ENCODE peak calls at places on chromosomes 3 and 15, in four cellular contexts. D is AG08395, U is heart right ventricle, L is mesothelial cell of epicardium. S is an unnamed sample.

GRCh38 chr3:38992117-38992779 is 59.5 kb downstream of the SCN11A start:
- DNase-seq in D (peak; percentile 84), U (no peak), L (no peak), S (no peak)

GRCh38 chr3:40308725-40309438 is 625 bp upstream of the EIF1B start:
- DNase-seq in D (no peak), U (peak; percentile 24), L (no peak), S (no peak)

GRCh38 chr3:74089854-74090253 is 465.1 kb upstream of the PDZRN3 start:
- DNase-seq in D (peak; percentile 3), U (no peak), L (no peak), S (no peak)

GRCh38 chr3:4866841-4867240 is 112.4 kb upstream of the BHLHE40 start:
- DNase-seq in D (peak; percentile 31), U (peak; percentile 19), L (no peak), S (no peak)

GRCh38 chr3:194489736-194490612 is 3.2 kb upstream of the ATP13A3 start:
- DNase-seq in D (no peak), U (no peak), L (no peak), S (no peak)

GRCh38 chr15:78880242-78880533 is 7.5 kb downstream of the MORF4L1 start:
- DNase-seq in D (peak; percentile 6), U (no peak), L (no peak), S (no peak)

GRCh38 chr3:46664188-46664970 is 29.1 kb downstream of the ALS2CL start:
- DNase-seq in D (no peak), U (peak; percentile 3), L (no peak), S (no peak)

GRCh38 chr15:60381148-60381788 is 16.5 kb downstream of the ANXA2 start:
- DNase-seq in D (no peak), U (no peak), L (no peak), S (no peak)

GRCh38 chr15:50840520-50840919 is 68.0 kb upstream of the AP4E1 start:
- DNase-seq in D (no peak), U (no peak), L (no peak), S (no peak)

GRCh38 chr3:189292667-189293478 is 121.1 kb downstream of the TPRG1 start:
- DNase-seq in D (no peak), U (no peak), L (no peak), S (no peak)

GRCh38 chr15:32824777-32825176 is 107.0 kb downstream of the GREM1 start:
- DNase-seq in D (peak; percentile 81), U (no peak), L (no peak), S (no peak)

GRCh38 chr3:102304550-102304949 is 130.3 kb upstream of the ZPLD1 start:
- DNase-seq in D (no peak), U (no peak), L (no peak), S (no peak)

GRCh38 chr3:111541911-111542483 is at the start of gene CD96:
- DNase-seq in D (no peak), U (no peak), L (no peak), S (no peak)

S was measured in glutamatergic neuron.